ENCODE peak calls at places on chromosome 14, in four cellular contexts. R, M, O and X are unnamed samples. For H3K4me1, the result is how much of the 10 kb centered on the place peaks cover.

GRCh38 chr14:29339491-29339890 is 572.9 kb downstream of the FOXG1 start:
- DNase-seq in R (peak), M (no peak), O (no peak), X (no peak)

GRCh38 chr14:77825895-77826519 is 26.1 kb downstream of the ADCK1 start:
- DNase-seq in R (no peak), M (no peak), O (no peak), X (no peak)

GRCh38 chr14:102859911-102860310 is 62.6 kb upstream of the AMN start:
- DNase-seq in R (no peak), M (no peak), O (no peak), X (no peak)

GRCh38 chr14:79629891-79630560 is 581.3 kb downstream of the DIO2 start:
- DNase-seq in R (no peak), M (no peak), O (no peak), X (no peak)

GRCh38 chr14:54591461-54592245 is 24.7 kb downstream of the SAMD4A start:
- DNase-seq in R (peak), M (no peak), O (no peak), X (no peak)

GRCh38 chr14:51203881-51204280 is 36.2 kb upstream of the TMX1 start:
- DNase-seq in R (no peak), M (no peak), O (no peak), X (no peak)

GRCh38 chr14:62126885-62127478 is 364.8 kb downstream of the SNAPC1 start:
- DNase-seq in R (peak), M (no peak), O (peak), X (no peak)

GRCh38 chr14:33126433-33126832 is 187.8 kb downstream of the NPAS3 start:
- DNase-seq in R (no peak), M (no peak), O (no peak), X (no peak)

GRCh38 chr14:49865431-49865859 is 12.9 kb upstream of the NEMF start:
- DNase-seq in R (peak), M (peak), O (peak), X (peak)

GRCh38 chr14:69424139-69424923 is 25.8 kb downstream of the SLC39A9 start:
- DNase-seq in R (peak), M (no peak), O (peak), X (no peak)

GRCh38 chr14:94689218-94689984 is 77.2 kb downstream of the SERPINA3 start:
- DNase-seq in R (peak), M (peak), O (peak), X (peak)

GRCh38 chr14:100547633-100548294 is 39.5 kb downstream of the BEGAIN start:
- DNase-seq in R (peak), M (peak), O (peak), X (peak)

GRCh38 chr14:49879683-49880204 is 13.1 kb upstream of the ARF6 start:
- DNase-seq in R (peak), M (no peak), O (peak), X (no peak)

GRCh38 chr14:47438650-47439140 is 236.7 kb downstream of the MDGA2 start:
- DNase-seq in R (peak), M (no peak), O (peak), X (no peak)

GRCh38 chr14:25246751-25247150 is 196.8 kb upstream of the STXBP6 start:
- DNase-seq in R (no peak), M (no peak), O (no peak), X (no peak)

GRCh38 chr14:93717222-93717967 is 70.9 kb downstream of the PRIMA1 start:
- DNase-seq in R (no peak), M (peak), O (no peak), X (peak)

GRCh38 chr14:51139221-51139681 is 44.3 kb upstream of the TRIM9 start:
- DNase-seq in R (no peak), M (no peak), O (peak), X (no peak)

GRCh38 chr14:85257287-85257686 is 272.7 kb upstream of the FLRT2 start:
- DNase-seq in R (no peak), M (no peak), O (no peak), X (no peak)

GRCh38 chr14:65487783-65488578 is 75.5 kb downstream of the FUT8 start:
- DNase-seq in R (no peak), M (no peak), O (no peak), X (no peak)

GRCh38 chr14:88599761-88600439 is 37.1 kb downstream of the ZC3H14 start:
- DNase-seq in R (no peak), M (no peak), O (no peak), X (no peak)

GRCh38 chr14:79037593-79037992 is 867.4 kb downstream of the NRXN3 start:
- DNase-seq in R (no peak), M (no peak), O (no peak), X (no peak)

GRCh38 chr14:32896979-32897723 is 41.5 kb upstream of the NPAS3 start:
- DNase-seq in R (peak), M (no peak), O (peak), X (no peak)

GRCh38 chr14:74697976-74698375 is 14.9 kb downstream of the AREL1 start:
- DNase-seq in R (no peak), M (no peak), O (no peak), X (no peak)

GRCh38 chr14:101128478-101129450 is 225.2 kb upstream of the RTL1 start:
- DNase-seq in R (no peak), M (peak), O (no peak), X (no peak)

GRCh38 chr14:73249108-73249507 is 11.8 kb downstream of the PAPLN start:
- DNase-seq in R (no peak), M (no peak), O (no peak), X (no peak)

GRCh38 chr14:70489579-70490175 is 37.7 kb downstream of the ADAM21 start:
- DNase-seq in R (no peak), M (no peak), O (no peak), X (no peak)

GRCh38 chr14:73323889-73324535 is 86.7 kb downstream of the PAPLN start:
- DNase-seq in R (no peak), M (no peak), O (no peak), X (no peak)

GRCh38 chr14:26794731-26795130 is 196.9 kb upstream of the NOVA1 start:
- DNase-seq in R (no peak), M (no peak), O (peak), X (no peak)

GRCh38 chr14:38210587-38211257 is 3.0 kb downstream of the SSTR1 start:
- DNase-seq in R (no peak), M (no peak), O (peak), X (no peak)

GRCh38 chr14:75449703-75450102 is 21.9 kb downstream of the JDP2 start:
- DNase-seq in R (no peak), M (no peak), O (no peak), X (no peak)

GRCh38 chr14:70642313-70643235 is 858 bp downstream of the TTC9 start:
- DNase-seq in R (no peak), M (no peak), O (no peak), X (peak)

GRCh38 chr14:49480053-49480452 is 106.1 kb downstream of the RPS29 start:
- DNase-seq in R (no peak), M (no peak), O (no peak), X (no peak)

GRCh38 chr14:36069535-36069900 is 107.0 kb downstream of the PTCSC3 start:
- DNase-seq in R (peak), M (no peak), O (peak), X (no peak)

GRCh38 chr14:54709444-54709843 is 142.5 kb downstream of the SAMD4A start:
- DNase-seq in R (no peak), M (no peak), O (no peak), X (no peak)

GRCh38 chr14:90388437-90388836 is 8.4 kb upstream of the CALM1 start:
- DNase-seq in R (peak), M (no peak), O (peak), X (no peak)

GRCh38 chr14:52351191-52351560 is 37.1 kb downstream of the PTGER2 start:
- DNase-seq in R (no peak), M (no peak), O (peak), X (no peak)

GRCh38 chr14:64623576-64624165 is 73.9 kb downstream of the PPP1R36 start:
- DNase-seq in R (no peak), M (no peak), O (no peak), X (no peak)

GRCh38 chr14:75267141-75267601 is 11.5 kb upstream of the FOS start:
- DNase-seq in R (no peak), M (no peak), O (peak), X (no peak)

GRCh38 chr14:87756661-87757060 is 236.3 kb downstream of the GALC start:
- DNase-seq in R (no peak), M (no peak), O (no peak), X (no peak)

GRCh38 chr14:22179190-22179589 is 409.8 kb downstream of the DAD1 start:
- DNase-seq in R (peak), M (no peak), O (no peak), X (no peak)

DNA sequence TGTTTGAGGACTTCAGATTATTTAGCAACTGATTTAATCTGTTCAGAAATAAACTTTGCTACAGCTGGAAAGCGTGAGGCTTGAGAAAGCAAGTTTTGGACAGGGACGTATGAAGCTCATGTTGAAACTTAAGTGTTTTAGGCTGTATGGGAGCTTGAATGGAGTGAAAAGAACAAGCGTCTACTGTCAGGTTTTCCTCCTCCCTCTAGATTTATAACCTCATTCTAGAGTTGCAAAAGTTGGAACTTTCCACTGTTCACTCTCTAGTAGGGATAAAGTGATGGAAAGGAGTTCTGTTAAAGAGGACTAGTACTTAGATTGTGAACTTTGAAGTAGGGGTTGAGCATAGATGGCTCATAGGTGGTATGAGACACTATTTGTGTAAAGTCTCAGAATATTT is 1.1 kb downstream of the PRPF39 start:
- DNase-seq in R (peak), M (no peak), O (peak), X (no peak)
- H3K4me3 ChIP-seq in R (peak), M (no peak), O (peak), X (peak)

GRCh38 chr14:105199093-105199492 is 18.0 kb upstream of the NUDT14 start:
- DNase-seq in R (no peak), M (no peak), O (no peak), X (no peak)
- H3K4me1 ChIP-seq in R (under half), M (half or more), O (under half), X (half or more)

GRCh38 chr14:68375371-68375770 is 417.5 kb downstream of the ZFP36L1 start:
- DNase-seq in R (no peak), M (no peak), O (no peak), X (no peak)

GRCh38 chr14:68374682-68375081 is 418.2 kb downstream of the ZFP36L1 start:
- DNase-seq in R (no peak), M (no peak), O (no peak), X (no peak)

GRCh38 chr14:68377459-68377858 is 415.4 kb downstream of the ZFP36L1 start:
- DNase-seq in R (no peak), M (peak), O (no peak), X (peak)

GRCh38 chr14:68376067-68376810 is 416.6 kb downstream of the ZFP36L1 start:
- DNase-seq in R (peak), M (no peak), O (no peak), X (no peak)

DNA sequence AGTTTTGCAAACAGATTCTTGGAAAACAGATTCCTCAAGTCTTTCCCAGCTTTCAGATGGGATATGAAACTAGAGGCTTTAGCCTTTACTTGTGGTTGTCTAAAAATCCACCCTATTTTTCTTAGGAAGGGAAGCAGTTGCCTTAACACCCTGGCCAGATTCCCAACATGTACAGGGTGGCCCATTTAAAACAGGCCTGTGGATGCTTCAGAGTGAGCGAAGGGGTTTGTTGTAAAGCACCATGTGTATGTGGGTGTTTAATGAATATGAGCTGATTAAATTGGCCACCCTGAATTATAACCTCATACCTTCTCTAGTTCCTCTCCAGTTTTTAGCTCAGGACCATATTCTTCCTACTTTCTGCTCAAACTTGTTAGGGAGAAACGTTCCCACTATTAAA is 415.8 kb downstream of the ZFP36L1 start:
- DNase-seq in R (no peak), M (no peak), O (no peak), X (no peak)
- H3K4me3 ChIP-seq in R (no peak), M (no peak), O (no peak), X (no peak)

GRCh38 chr14:91395466-91395865 is 22.2 kb downstream of the CCDC88C start:
- DNase-seq in R (no peak), M (no peak), O (no peak), X (no peak)

GRCh38 chr14:91396959-91397815 is 20.4 kb downstream of the CCDC88C start:
- DNase-seq in R (no peak), M (no peak), O (no peak), X (peak)

GRCh38 chr14:91398192-91398591 is 19.4 kb downstream of the CCDC88C start:
- DNase-seq in R (no peak), M (no peak), O (no peak), X (no peak)

GRCh38 chr14:91394105-91395081 is 23.2 kb downstream of the CCDC88C start:
- DNase-seq in R (no peak), M (no peak), O (no peak), X (no peak)

GRCh38 chr14:91395998-91396660 is 21.5 kb downstream of the CCDC88C start:
- DNase-seq in R (no peak), M (no peak), O (no peak), X (no peak)
- H3K4me1 ChIP-seq in R (under half), M (half or more), O (under half), X (half or more)

GRCh38 chr14:34227834-34228662 is 234.0 kb downstream of the SPTSSA start:
- DNase-seq in R (peak), M (peak), O (peak), X (no peak)
- H3K4me3 ChIP-seq in R (peak), M (peak), O (no peak), X (no peak)

GRCh38 chr14:99534863-99535262 is 53.7 kb downstream of the CCNK start:
- DNase-seq in R (no peak), M (no peak), O (no peak), X (no peak)
- H3K4me1 ChIP-seq in R (under half), M (under half), O (under half), X (under half)

GRCh38 chr14:30826070-30826469 is 48.3 kb upstream of the COCH start:
- DNase-seq in R (no peak), M (no peak), O (no peak), X (no peak)
- H3K4me3 ChIP-seq in R (no peak), M (no peak), O (no peak), X (no peak)